ENCODE peak calls at places on chromosome 2, in four cellular contexts. I, K, J and N are unnamed samples. For H3K4me1 and H3K27me3, the result is how much of the 10 kb centered on the place peaks cover.

GRCh38 chr2:239734436-239735005 is 290.6 kb downstream of the NDUFA10 start:
- DNase-seq in I (no peak), J (no peak), K (no peak), N (no peak)

GRCh38 chr2:136243638-136244557 is 125.9 kb upstream of the CXCR4 start:
- DNase-seq in J (no peak), I (no peak), K (no peak), N (no peak)

GRCh38 chr2:147348886-147349285 is 495.9 kb upstream of the ACVR2A start:
- DNase-seq in I (no peak), K (no peak), J (no peak), N (no peak)

GRCh38 chr2:11681722-11682589 is 12.0 kb upstream of the NTSR2 start:
- DNase-seq in K (no peak), I (peak), J (peak), N (peak)

GRCh38 chr2:239553376-239554000 is 152.7 kb upstream of the HDAC4 start:
- DNase-seq in K (no peak), I (no peak), J (no peak), N (no peak)

GRCh38 chr2:12702661-12703121 is 14.0 kb upstream of the TRIB2 start:
- DNase-seq in K (peak), J (no peak), I (no peak), N (no peak)

GRCh38 chr2:58900664-58901063 is 659.5 kb upstream of the FANCL start:
- DNase-seq in J (no peak), K (no peak), I (no peak), N (no peak)

GRCh38 chr2:66494708-66495107 is 59.8 kb downstream of the MEIS1 start:
- DNase-seq in I (no peak), K (peak), J (peak), N (no peak)

GRCh38 chr2:70777450-70777849 is 9.4 kb upstream of the ADD2 start:
- DNase-seq in I (no peak), K (no peak), J (no peak), N (no peak)

GRCh38 chr2:218991674-218992168 is 1.5 kb downstream of the CRYBA2 start:
- DNase-seq in K (no peak), J (no peak), I (peak), N (peak)

GRCh38 chr2:99819766-99820165 is 322.6 kb downstream of the AFF3 start:
- DNase-seq in K (no peak), I (no peak), J (no peak), N (no peak)
- TF ChIP-seq CTCF in K (no peak), I (no peak), J (no peak), N (no peak)

GRCh38 chr2:241812730-241813079 is 3.7 kb downstream of the NEU4 start:
- DNase-seq in I (no peak), K (no peak), J (no peak), N (no peak)
- H3K4me1 ChIP-seq in I (under half), K (under half), J (under half), N (under half)

GRCh38 chr2:45010706-45011036 is 1.4 kb upstream of the SIX2 start:
- DNase-seq in J (no peak), K (no peak), I (no peak), N (no peak)
- H3K27me3 ChIP-seq in J (half or more), K (under half), I (half or more), N (under half)

GRCh38 chr2:217988840-217989204 is 14.0 kb downstream of the TNS1 start:
- DNase-seq in K (peak), J (no peak), I (no peak), N (no peak)
- TF ChIP-seq CTCF in K (peak), J (no peak), I (no peak), N (no peak)

DNA sequence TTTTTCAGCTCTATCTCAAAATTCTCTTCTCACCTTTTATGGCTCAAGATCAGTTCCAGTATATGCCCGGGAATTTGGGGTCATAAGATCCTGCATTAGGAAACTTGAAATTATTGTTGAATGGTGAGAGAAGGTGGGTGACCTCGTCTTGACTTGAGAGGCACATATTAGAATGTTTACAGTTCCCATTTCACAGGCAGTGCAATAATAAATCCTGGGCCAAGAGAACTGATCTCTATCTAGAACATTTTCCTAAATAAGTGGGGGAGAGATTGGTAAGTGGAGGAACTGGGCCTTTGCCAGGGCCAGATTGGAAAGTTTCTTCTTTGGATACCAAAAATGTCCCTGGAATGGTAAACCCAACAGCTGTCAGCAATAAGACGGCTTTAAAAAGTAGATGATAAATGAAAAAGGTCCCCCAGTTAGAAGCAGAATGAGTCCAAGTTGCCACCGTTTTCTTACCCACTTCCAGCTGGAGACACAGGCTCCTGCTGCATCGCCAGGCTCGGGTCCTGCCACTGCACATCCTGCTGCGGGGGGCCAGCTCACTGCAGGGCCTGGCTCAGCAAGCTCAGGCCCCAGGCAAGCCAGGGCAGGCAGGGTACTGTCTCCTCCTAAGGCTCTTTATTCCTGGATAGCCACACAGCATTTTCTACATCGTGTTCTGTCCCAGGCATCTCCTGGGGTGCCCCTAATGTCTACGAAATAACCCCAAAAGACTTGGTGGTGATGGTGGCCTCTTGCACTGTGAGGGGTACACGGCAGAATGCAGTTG is 126.4 kb upstream of the EPAS1 start:
- DNase-seq in J (no peak), I (no peak), K (no peak), N (no peak)
- H3K4me1 ChIP-seq in J (under half), I (under half), K (half or more), N (half or more)

GRCh38 chr2:104858325-104858978 is 4.5 kb downstream of the POU3F3 start:
- DNase-seq in K (no peak), J (no peak), I (no peak), N (no peak)

GRCh38 chr2:104861295-104862060 is 7.6 kb downstream of the POU3F3 start:
- DNase-seq in J (no peak), I (no peak), K (no peak), N (no peak)

GRCh38 chr2:104860141-104860790 is 6.4 kb downstream of the POU3F3 start:
- DNase-seq in J (no peak), K (no peak), I (no peak), N (no peak)

GRCh38 chr2:104857262-104858221 is 3.6 kb downstream of the POU3F3 start:
- DNase-seq in I (no peak), K (no peak), J (no peak), N (no peak)

DNA sequence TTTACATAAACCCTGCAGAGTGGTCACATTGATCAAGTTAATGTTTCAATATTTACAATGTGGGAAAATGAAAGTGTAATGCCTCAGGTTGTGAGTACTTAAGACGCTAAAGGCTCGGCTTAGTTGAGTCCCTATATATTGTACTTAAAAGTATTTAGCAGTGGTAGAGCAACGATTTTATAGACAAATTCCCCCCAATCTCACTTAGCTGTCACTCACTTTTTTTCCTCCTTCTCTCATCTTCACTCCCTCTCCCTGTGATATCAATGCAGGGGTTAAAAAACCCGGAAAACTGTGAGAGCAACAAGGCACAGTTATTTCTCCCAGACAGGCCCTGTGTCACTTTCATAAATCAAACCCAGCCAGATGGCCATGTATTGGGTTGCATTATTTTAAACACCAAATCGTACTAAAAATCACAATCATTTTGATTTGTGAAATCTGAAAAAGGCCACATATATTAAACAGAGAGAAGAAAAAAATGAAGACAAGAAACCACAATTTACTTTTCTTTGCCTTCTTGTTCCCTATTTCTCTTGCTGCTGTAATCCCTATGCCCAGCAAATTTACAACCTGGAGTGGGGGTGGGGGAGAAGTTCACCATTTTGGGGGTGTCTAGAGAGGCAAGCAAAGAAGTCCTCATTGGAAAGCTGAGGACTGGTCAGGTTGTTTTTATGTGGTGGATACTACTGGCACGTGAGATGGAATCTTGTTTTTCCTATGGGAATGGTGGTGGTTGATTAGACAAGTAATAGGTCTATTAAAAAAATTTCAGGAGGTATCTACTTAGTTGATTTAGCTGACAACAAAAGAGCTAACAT is 5.6 kb downstream of the POU3F3 start:
- DNase-seq in K (no peak), I (no peak), J (no peak), N (no peak)
- H3K27me3 ChIP-seq in K (under half), I (half or more), J (half or more), N (under half)